ENCODE peak calls at places on chromosome 18, in four cellular contexts. T, R, P and M are unnamed samples.

GRCh38 chr18:48164096-48164475 is 233.6 kb upstream of the SMAD2 start:
- DNase-seq in T (no peak), P (no peak), R (no peak), M (no peak)

GRCh38 chr18:65091737-65092329 is 659.0 kb upstream of the CDH7 start:
- DNase-seq in R (peak), P (no peak), T (peak), M (no peak)

GRCh38 chr18:25827961-25828561 is 262.4 kb downstream of the SS18 start:
- DNase-seq in P (no peak), R (no peak), T (no peak), M (no peak)

GRCh38 chr18:40473221-40473620 is 1481.8 kb upstream of the PIK3C3 start:
- DNase-seq in R (no peak), T (no peak), P (no peak), M (no peak)

GRCh38 chr18:2412261-2412660 is 159.0 kb downstream of the METTL4 start:
- DNase-seq in T (no peak), P (no peak), R (no peak), M (no peak)

GRCh38 chr18:56709463-56709862 is 58.3 kb downstream of the WDR7 start:
- DNase-seq in P (no peak), T (no peak), R (peak), M (no peak)

GRCh38 chr18:49944681-49945080 is 131.3 kb upstream of the ACAA2 start:
- DNase-seq in T (peak), R (no peak), P (no peak), M (no peak)

GRCh38 chr18:48826806-48827205 is 124.0 kb downstream of the SMAD7 start:
- DNase-seq in P (peak), T (no peak), R (no peak), M (peak)

GRCh38 chr18:29361843-29362242 is 1184.9 kb upstream of the CDH2 start:
- DNase-seq in R (peak), T (no peak), P (no peak), M (no peak)

GRCh38 chr18:38565513-38565912 is 999.9 kb upstream of the CELF4 start:
- DNase-seq in R (no peak), T (no peak), P (no peak), M (no peak)

GRCh38 chr18:76499596-76500340 is 4.7 kb upstream of the ZNF516 start:
- DNase-seq in R (no peak), P (no peak), T (no peak), M (no peak)

GRCh38 chr18:2903006-2903405 is 56.2 kb downstream of the EMILIN2 start:
- DNase-seq in T (no peak), P (peak), R (no peak), M (peak)

GRCh38 chr18:34595673-34596072 is 114.4 kb upstream of the DTNA start:
- DNase-seq in T (no peak), R (no peak), P (no peak), M (no peak)

GRCh38 chr18:50231621-50232020 is 34.7 kb downstream of the CFAP53 start:
- DNase-seq in R (no peak), P (no peak), T (no peak), M (no peak)

GRCh38 chr18:25561923-25562322 is 210.0 kb upstream of the ZNF521 start:
- DNase-seq in T (no peak), P (no peak), R (peak), M (no peak)

GRCh38 chr18:61854578-61854977 is 38.2 kb downstream of the RNF152 start:
- DNase-seq in R (no peak), T (peak), P (no peak), M (no peak)

GRCh38 chr18:26406854-26407517 is 141.4 kb downstream of the KCTD1 start:
- DNase-seq in R (no peak), T (no peak), P (no peak), M (no peak)

GRCh38 chr18:55706893-55707292 is 118.9 kb upstream of the TCF4 start:
- DNase-seq in P (no peak), R (no peak), T (no peak), M (no peak)

GRCh38 chr18:21743166-21743831 is 2.7 kb downstream of the MIB1 start:
- DNase-seq in R (no peak), T (no peak), P (no peak), M (no peak)

GRCh38 chr18:28095631-28096030 is 81.3 kb downstream of the CDH2 start:
- DNase-seq in P (no peak), T (no peak), R (no peak), M (no peak)

GRCh38 chr18:48264508-48264907 is 144.7 kb downstream of the ZBTB7C start:
- DNase-seq in R (no peak), P (peak), T (no peak), M (no peak)

GRCh38 chr18:79681484-79682387 is 2.1 kb downstream of the CTDP1 start:
- DNase-seq in R (no peak), T (no peak), P (no peak), M (peak)